ENCODE peak calls at places on chromosomes 11 and 22, in five cellular contexts. One of them, this sample, is unnamed.

GRCh38 chr11:17508816-17509215 is 32.2 kb upstream of the ABCC8 start:
- DNase-seq in smooth muscle cell of the brain vasculature: no peak
- DNase-seq in LHCN-M2: no peak
- DNase-seq in HEK293T: no peak
- DNase-seq in ELR: no peak
- DNase-seq in this sample: no peak

GRCh38 chr22:21051145-21051835 is 5.5 kb downstream of the LRRC74B start:
- DNase-seq in LHCN-M2: no peak
- DNase-seq in ELR: no peak
- DNase-seq in smooth muscle cell of the brain vasculature: no peak
- DNase-seq in HEK293T: no peak
- DNase-seq in this sample: no peak

GRCh38 chr11:304915-305833 is 2.4 kb upstream of the IFITM2 start:
- DNase-seq in HEK293T: peak; percentile 58
- DNase-seq in LHCN-M2: peak; percentile 47
- DNase-seq in ELR: peak; percentile 74
- DNase-seq in smooth muscle cell of the brain vasculature: no peak
- DNase-seq in this sample: peak; percentile 62

GRCh38 chr11:2796091-2796490 is 89.5 kb downstream of the CDKN1C start:
- DNase-seq in smooth muscle cell of the brain vasculature: no peak
- DNase-seq in ELR: no peak
- DNase-seq in LHCN-M2: no peak
- DNase-seq in HEK293T: no peak
- DNase-seq in this sample: no peak

GRCh38 chr11:11706022-11706421 is 84.2 kb upstream of the GALNT18 start:
- DNase-seq in HEK293T: peak; percentile 10
- DNase-seq in smooth muscle cell of the brain vasculature: no peak
- DNase-seq in LHCN-M2: peak; percentile 42
- DNase-seq in ELR: peak; percentile 27
- DNase-seq in this sample: no peak

GRCh38 chr22:39574779-39575551 is 4.4 kb downstream of the CACNA1I start:
- DNase-seq in LHCN-M2: peak; percentile 86
- DNase-seq in HEK293T: no peak
- DNase-seq in ELR: peak; percentile 97
- DNase-seq in smooth muscle cell of the brain vasculature: peak; percentile 83
- DNase-seq in this sample: peak; percentile 72

GRCh38 chr11:80315263-80315662 is 874.4 kb upstream of the TENM4 start:
- DNase-seq in smooth muscle cell of the brain vasculature: no peak
- DNase-seq in LHCN-M2: no peak
- DNase-seq in HEK293T: no peak
- DNase-seq in ELR: no peak
- DNase-seq in this sample: no peak

GRCh38 chr11:12540075-12540685 is 134.0 kb upstream of the TEAD1 start:
- DNase-seq in LHCN-M2: peak; percentile 71
- DNase-seq in ELR: peak; percentile 82
- DNase-seq in HEK293T: no peak
- DNase-seq in smooth muscle cell of the brain vasculature: no peak
- DNase-seq in this sample: no peak

GRCh38 chr11:64146036-64146943 is 19.6 kb downstream of the MACROD1 start:
- DNase-seq in smooth muscle cell of the brain vasculature: no peak
- DNase-seq in LHCN-M2: no peak
- DNase-seq in ELR: peak; percentile 57
- DNase-seq in HEK293T: peak; percentile 77
- DNase-seq in this sample: peak; percentile 71

GRCh38 chr11:33000181-33000580 is 15.5 kb upstream of the DEPDC7 start:
- DNase-seq in ELR: peak; percentile 73
- DNase-seq in smooth muscle cell of the brain vasculature: peak; percentile 40
- DNase-seq in LHCN-M2: peak; percentile 89
- DNase-seq in HEK293T: no peak
- DNase-seq in this sample: no peak

GRCh38 chr22:30825711-30826505 is 131.2 kb downstream of the OSBP2 start:
- DNase-seq in LHCN-M2: no peak
- DNase-seq in ELR: no peak
- DNase-seq in smooth muscle cell of the brain vasculature: no peak
- DNase-seq in HEK293T: no peak
- DNase-seq in this sample: no peak

GRCh38 chr11:19844012-19844411 is 131.4 kb downstream of the NAV2 start:
- DNase-seq in smooth muscle cell of the brain vasculature: no peak
- DNase-seq in HEK293T: no peak
- DNase-seq in LHCN-M2: no peak
- DNase-seq in ELR: no peak
- DNase-seq in this sample: no peak

GRCh38 chr22:46843691-46844297 is 81.3 kb downstream of the TBC1D22A start:
- DNase-seq in HEK293T: no peak
- DNase-seq in ELR: peak; percentile 28
- DNase-seq in smooth muscle cell of the brain vasculature: no peak
- DNase-seq in LHCN-M2: peak; percentile 96
- DNase-seq in this sample: no peak

GRCh38 chr22:50247748-50248147 is 2.9 kb upstream of the TUBGCP6 start:
- DNase-seq in smooth muscle cell of the brain vasculature: no peak
- DNase-seq in ELR: peak; percentile 75
- DNase-seq in HEK293T: no peak
- DNase-seq in LHCN-M2: no peak
- DNase-seq in this sample: peak; percentile 42

GRCh38 chr11:116427903-116428637 is 344.7 kb downstream of the BUD13 start:
- DNase-seq in LHCN-M2: no peak
- DNase-seq in smooth muscle cell of the brain vasculature: no peak
- DNase-seq in HEK293T: no peak
- DNase-seq in ELR: no peak
- DNase-seq in this sample: no peak

GRCh38 chr11:124277809-124278208 is 21.6 kb downstream of the OR8G5 start:
- DNase-seq in HEK293T: no peak
- DNase-seq in LHCN-M2: peak; percentile 27
- DNase-seq in ELR: peak; percentile 32
- DNase-seq in smooth muscle cell of the brain vasculature: no peak
- DNase-seq in this sample: peak; percentile 48

GRCh38 chr11:112410325-112410724 is 149.7 kb upstream of the PLET1 start:
- DNase-seq in smooth muscle cell of the brain vasculature: no peak
- DNase-seq in HEK293T: no peak
- DNase-seq in ELR: no peak
- DNase-seq in LHCN-M2: no peak
- DNase-seq in this sample: no peak

GRCh38 chr11:130602700-130603584 is 154.5 kb downstream of the ADAMTS15 start:
- DNase-seq in HEK293T: no peak
- DNase-seq in ELR: no peak
- DNase-seq in smooth muscle cell of the brain vasculature: no peak
- DNase-seq in LHCN-M2: no peak
- DNase-seq in this sample: no peak

GRCh38 chr11:118224512-118225180 is at the start of gene JAML:
- DNase-seq in ELR: no peak
- DNase-seq in LHCN-M2: no peak
- DNase-seq in HEK293T: no peak
- DNase-seq in smooth muscle cell of the brain vasculature: no peak
- DNase-seq in this sample: no peak

GRCh38 chr22:40395607-40396006 is 25.2 kb downstream of the SGSM3 start:
- DNase-seq in LHCN-M2: no peak
- DNase-seq in ELR: no peak
- DNase-seq in smooth muscle cell of the brain vasculature: no peak
- DNase-seq in HEK293T: no peak
- DNase-seq in this sample: no peak

GRCh38 chr22:19929586-19930302 is 11.8 kb upstream of the COMT start:
- DNase-seq in ELR: no peak
- DNase-seq in HEK293T: no peak
- DNase-seq in smooth muscle cell of the brain vasculature: no peak
- DNase-seq in LHCN-M2: no peak
- DNase-seq in this sample: no peak

GRCh38 chr11:102546923-102547471 is 16.4 kb upstream of the MMP7 start:
- DNase-seq in ELR: no peak
- DNase-seq in LHCN-M2: peak; percentile 29
- DNase-seq in smooth muscle cell of the brain vasculature: no peak
- DNase-seq in HEK293T: no peak
- DNase-seq in this sample: no peak

GRCh38 chr11:11494348-11494747 is 127.5 kb downstream of the GALNT18 start:
- DNase-seq in LHCN-M2: no peak
- DNase-seq in HEK293T: no peak
- DNase-seq in smooth muscle cell of the brain vasculature: no peak
- DNase-seq in ELR: no peak
- DNase-seq in this sample: no peak

GRCh38 chr11:3160252-3161031 is 4.7 kb downstream of the OSBPL5 start:
- DNase-seq in LHCN-M2: peak; percentile 91
- DNase-seq in HEK293T: peak; percentile 83
- DNase-seq in smooth muscle cell of the brain vasculature: peak; percentile 86
- DNase-seq in ELR: peak; percentile 93
- DNase-seq in this sample: peak; percentile 78

GRCh38 chr11:129969973-129970372 is 32.7 kb downstream of the PRDM10 start:
- DNase-seq in HEK293T: no peak
- DNase-seq in LHCN-M2: no peak
- DNase-seq in ELR: no peak
- DNase-seq in smooth muscle cell of the brain vasculature: no peak
- DNase-seq in this sample: no peak

GRCh38 chr11:135004495-135004894 is 592.5 kb upstream of the B3GAT1 start:
- DNase-seq in HEK293T: no peak
- DNase-seq in smooth muscle cell of the brain vasculature: no peak
- DNase-seq in LHCN-M2: no peak
- DNase-seq in ELR: no peak
- DNase-seq in this sample: no peak

GRCh38 chr11:134230339-134230738 is 5.9 kb downstream of the VPS26B start:
- DNase-seq in LHCN-M2: peak; percentile 10
- DNase-seq in ELR: no peak
- DNase-seq in smooth muscle cell of the brain vasculature: no peak
- DNase-seq in HEK293T: no peak
- DNase-seq in this sample: no peak

GRCh38 chr11:69245041-69245440 is 48.9 kb upstream of the MYEOV start:
- DNase-seq in LHCN-M2: no peak
- DNase-seq in smooth muscle cell of the brain vasculature: no peak
- DNase-seq in HEK293T: no peak
- DNase-seq in ELR: no peak
- DNase-seq in this sample: no peak

GRCh38 chr11:20161230-20161918 is 1.1 kb upstream of the DBX1 start:
- DNase-seq in ELR: peak; percentile 27
- DNase-seq in HEK293T: peak; percentile 17
- DNase-seq in LHCN-M2: no peak
- DNase-seq in smooth muscle cell of the brain vasculature: no peak
- DNase-seq in this sample: no peak

GRCh38 chr11:10540546-10540914 is 457 bp downstream of the RNF141 start:
- DNase-seq in HEK293T: peak; percentile 34
- DNase-seq in LHCN-M2: peak; percentile 13
- DNase-seq in smooth muscle cell of the brain vasculature: no peak
- DNase-seq in ELR: peak; percentile 46
- DNase-seq in this sample: peak; percentile 80

GRCh38 chr22:19402642-19403191 is 28.8 kb downstream of the HIRA start:
- DNase-seq in ELR: no peak
- DNase-seq in HEK293T: no peak
- DNase-seq in smooth muscle cell of the brain vasculature: no peak
- DNase-seq in LHCN-M2: no peak
- DNase-seq in this sample: no peak

GRCh38 chr11:104623518-104623917 is 274.7 kb downstream of the CASP12 start:
- DNase-seq in HEK293T: no peak
- DNase-seq in smooth muscle cell of the brain vasculature: no peak
- DNase-seq in LHCN-M2: peak; percentile 79
- DNase-seq in ELR: peak; percentile 88
- DNase-seq in this sample: no peak

GRCh38 chr11:12865871-12866595 is 143.1 kb upstream of the RASSF10 start:
- DNase-seq in ELR: no peak
- DNase-seq in LHCN-M2: no peak
- DNase-seq in smooth muscle cell of the brain vasculature: no peak
- DNase-seq in HEK293T: no peak
- DNase-seq in this sample: no peak

GRCh38 chr11:19779740-19780139 is 67.1 kb downstream of the NAV2 start:
- DNase-seq in smooth muscle cell of the brain vasculature: no peak
- DNase-seq in LHCN-M2: no peak
- DNase-seq in HEK293T: no peak
- DNase-seq in ELR: no peak
- DNase-seq in this sample: no peak

GRCh38 chr11:70697701-70698100 is 299.4 kb downstream of the CTTN start:
- DNase-seq in ELR: no peak
- DNase-seq in HEK293T: no peak
- DNase-seq in LHCN-M2: no peak
- DNase-seq in smooth muscle cell of the brain vasculature: no peak
- DNase-seq in this sample: no peak